ENCODE peak calls at places on chromosomes 7 and 10, in seven cellular contexts. U is MM.1S, M is AG09309, H is colonic mucosa, V is adrenal gland, D is cardiac muscle cell, I is astrocyte of the cerebellum. P is an unnamed sample.
A peak's percentile ranks its signal among the peaks of the same experiment; 100 is the strongest.

GRCh38 chr7:114715907-114716306 is 206.0 kb upstream of the MDFIC start:
- DNase-seq in I (no peak), V (no peak), D (peak; percentile 6), U (no peak), M (no peak), H (no peak), P (no peak)

GRCh38 chr10:124990671-124991625 is 49.0 kb downstream of the ZRANB1 start:
- DNase-seq in U (no peak), V (no peak), M (no peak), I (no peak), H (no peak), D (no peak), P (no peak)

GRCh38 chr7:35424869-35425495 is 171.1 kb upstream of the TBX20 start:
- DNase-seq in M (peak; percentile 1), D (peak; percentile 73), V (peak; percentile 72), H (peak; percentile 34), U (peak; percentile 67), I (peak; percentile 29), P (peak; percentile 71)

GRCh38 chr7:155577509-155577905 is 31.1 kb upstream of the CNPY1 start:
- DNase-seq in U (no peak), M (no peak), D (no peak), H (no peak), V (no peak), I (no peak), P (no peak)

GRCh38 chr10:27995311-27995710 is 3.6 kb downstream of the ODAD2 start:
- DNase-seq in D (no peak), M (no peak), V (no peak), H (no peak), I (no peak), U (no peak), P (no peak)

GRCh38 chr10:34254596-34254995 is 560.5 kb downstream of the PARD3 start:
- DNase-seq in M (no peak), D (peak; percentile 64), H (peak; percentile 50), V (no peak), I (peak; percentile 27), U (no peak), P (no peak)

GRCh38 chr7:2934211-2934731 is 90.2 kb upstream of the GNA12 start:
- DNase-seq in M (peak; percentile 8), D (peak; percentile 64), U (no peak), H (no peak), V (no peak), I (no peak), P (no peak)

GRCh38 chr7:45048748-45049147 is 40.0 kb downstream of the NACAD start:
- DNase-seq in I (no peak), M (no peak), V (no peak), D (no peak), H (no peak), U (no peak), P (no peak)

GRCh38 chr7:149625339-149625946 is 127.8 kb upstream of the ZNF746 start:
- DNase-seq in H (peak; percentile 67), D (peak; percentile 77), U (peak; percentile 65), I (peak; percentile 15), V (peak; percentile 65), M (no peak), P (peak; percentile 58)

GRCh38 chr10:130422366-130423324 is 286.5 kb downstream of the GLRX3 start:
- DNase-seq in D (no peak), V (no peak), H (no peak), I (no peak), M (no peak), U (no peak), P (no peak)

GRCh38 chr7:151869457-151869856 is 7.5 kb downstream of the PRKAG2 start:
- DNase-seq in U (no peak), V (no peak), H (no peak), D (no peak), M (no peak), I (no peak), P (no peak)

GRCh38 chr10:61836888-61837747 is 64.4 kb upstream of the ARID5B start:
- DNase-seq in H (no peak), V (no peak), U (no peak), D (peak; percentile 62), I (peak; percentile 82), M (no peak), P (no peak)

GRCh38 chr7:151857866-151858440 is 19.0 kb downstream of the PRKAG2 start:
- DNase-seq in M (no peak), H (no peak), I (no peak), V (no peak), U (no peak), D (no peak), P (no peak)

GRCh38 chr7:25758559-25758958 is 393.4 kb upstream of the NFE2L3 start:
- DNase-seq in M (no peak), V (no peak), H (no peak), D (no peak), I (no peak), U (no peak), P (no peak)

GRCh38 chr10:103986360-103986759 is 19.4 kb downstream of the SLK start:
- DNase-seq in D (no peak), U (no peak), V (no peak), I (no peak), H (no peak), M (no peak), P (no peak)

DNA sequence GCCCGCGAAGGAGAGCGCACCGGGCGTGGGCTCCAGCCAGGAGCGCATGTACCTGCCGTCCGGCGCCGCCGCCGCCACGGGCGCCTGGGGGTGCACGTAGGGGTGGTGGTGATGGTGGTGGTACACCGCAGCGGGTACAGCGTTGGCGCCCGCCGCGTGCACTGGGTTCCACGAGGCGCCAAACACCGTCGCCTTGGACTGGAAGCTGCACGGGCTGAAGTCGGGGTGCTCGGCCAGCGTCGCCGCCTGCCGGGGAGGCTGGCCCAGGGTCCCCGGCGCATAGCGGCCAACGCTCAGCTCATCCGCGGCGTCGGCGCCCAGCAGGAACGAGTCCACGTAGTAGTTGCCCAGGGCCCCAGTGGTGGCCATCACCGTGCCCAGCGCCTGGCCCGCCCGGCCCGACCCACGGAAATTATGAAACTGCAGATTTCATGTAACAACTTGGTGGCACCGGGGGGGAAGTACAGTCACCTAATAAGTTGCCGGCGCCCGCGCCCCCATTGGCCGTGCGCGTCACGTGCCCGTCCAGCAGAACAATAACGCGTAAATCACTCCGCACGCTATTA is at the start of gene HOXA9:
- DNase-seq in D (no peak), H (peak; percentile 90), U (no peak), M (no peak), V (peak; percentile 91), I (no peak), P (no peak)
- TF ChIP-seq CTCF in D (no peak), H (no peak), U (no peak), M (no peak), V (no peak), I (no peak), P (no peak)

GRCh38 chr10:117552156-117552620 is 9.6 kb downstream of the EMX2 start:
- DNase-seq in D (no peak), V (no peak), M (no peak), H (no peak), U (no peak), I (no peak), P (peak; percentile 26)

GRCh38 chr10:117552759-117553158 is 10.2 kb downstream of the EMX2 start:
- DNase-seq in D (no peak), I (no peak), H (no peak), U (no peak), V (no peak), M (no peak), P (no peak)

GRCh38 chr10:117553815-117554172 is 11.2 kb downstream of the EMX2 start:
- DNase-seq in U (no peak), D (no peak), H (no peak), I (no peak), V (no peak), M (no peak), P (no peak)

GRCh38 chr10:117554371-117554770 is 11.8 kb downstream of the EMX2 start:
- DNase-seq in I (no peak), D (no peak), U (no peak), M (no peak), H (no peak), V (no peak), P (no peak)

DNA sequence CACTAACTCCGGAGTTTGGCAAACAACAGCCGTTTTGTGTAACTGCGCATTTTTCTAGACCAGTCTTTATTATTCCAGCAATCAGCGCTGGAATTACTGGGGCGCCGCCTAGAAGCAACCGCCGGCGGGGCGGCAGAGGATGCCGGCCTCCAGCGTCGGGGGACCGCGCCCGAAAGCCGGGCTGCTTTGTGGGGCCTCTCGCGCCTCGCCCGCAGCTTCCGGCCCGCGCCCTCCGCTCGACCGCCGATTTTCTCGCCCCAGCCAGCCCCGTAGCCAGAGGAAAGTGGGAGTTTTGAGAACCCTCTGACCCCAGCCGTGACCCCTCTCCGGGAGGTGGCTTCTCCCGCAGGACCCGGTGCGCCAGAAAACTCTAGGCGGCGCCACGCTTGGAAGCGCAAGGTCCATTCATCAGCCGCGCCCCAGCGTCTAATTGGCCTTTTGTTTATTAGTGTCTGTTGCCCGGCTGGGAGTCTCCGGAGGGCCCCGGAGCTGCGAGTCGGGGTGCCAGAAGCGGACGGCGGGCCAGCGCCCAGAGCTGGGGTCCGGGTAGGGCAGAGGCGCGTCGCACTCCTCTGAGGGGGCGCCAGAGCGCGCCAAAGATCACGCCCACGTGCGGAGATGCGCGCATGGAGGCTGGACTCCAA is 10.7 kb downstream of the EMX2 start:
- DNase-seq in V (no peak), D (no peak), H (no peak), M (no peak), I (no peak), U (no peak), P (peak; percentile 20)
- TF ChIP-seq CTCF in V (no peak), D (no peak), H (no peak), M (no peak), I (no peak), U (no peak), P (no peak)

GRCh38 chr7:94286111-94286510 is 108.6 kb upstream of the COL1A2 start:
- DNase-seq in H (no peak), V (no peak), D (peak; percentile 76), U (no peak), I (no peak), M (no peak), P (no peak)

GRCh38 chr7:94294471-94295131 is 100.1 kb upstream of the COL1A2 start:
- DNase-seq in U (no peak), I (no peak), M (no peak), H (no peak), D (no peak), V (no peak), P (no peak)

GRCh38 chr7:94288091-94288490 is 106.6 kb upstream of the COL1A2 start:
- DNase-seq in M (no peak), V (no peak), U (no peak), I (no peak), H (no peak), D (no peak), P (no peak)

GRCh38 chr7:94284120-94284519 is 110.6 kb upstream of the COL1A2 start:
- DNase-seq in H (no peak), M (no peak), I (no peak), D (peak; percentile 62), U (no peak), V (no peak), P (no peak)

DNA sequence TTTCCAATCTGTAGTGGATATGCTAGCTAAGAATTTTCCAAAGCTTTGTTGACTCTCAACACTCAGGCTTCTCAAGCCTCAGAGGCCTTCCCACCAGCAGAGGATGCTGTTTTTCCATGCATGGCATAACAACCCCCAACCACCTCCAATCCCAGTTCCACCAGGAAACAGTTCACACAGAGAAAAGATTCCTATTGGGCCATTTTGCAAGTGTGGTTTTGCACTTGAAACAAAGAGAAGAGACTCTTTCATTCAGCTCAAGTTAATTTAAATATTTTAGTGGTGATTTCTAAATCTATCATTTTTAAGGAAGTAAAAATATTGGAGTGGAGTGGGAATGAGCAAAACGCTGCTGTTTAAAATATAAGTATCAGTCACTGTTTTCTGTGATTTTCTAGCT is 105.6 kb upstream of the COL1A2 start:
- DNase-seq in V (peak; percentile 82), M (peak; percentile 73), U (peak; percentile 8), H (peak; percentile 48), I (peak; percentile 87), D (peak; percentile 94), P (peak; percentile 64)
- TF ChIP-seq CTCF in V (peak; percentile 93), M (peak; percentile 100), U (peak; percentile 38), H (peak; percentile 55), I (peak; percentile 100), D (peak; percentile 100), P (peak; percentile 63)

GRCh38 chr7:96548664-96549063 is 161.0 kb downstream of the SEM1 start:
- DNase-seq in D (no peak), M (no peak), V (no peak), H (no peak), U (no peak), I (no peak), P (no peak)
- TF ChIP-seq CTCF in D (no peak), M (no peak), V (no peak), H (no peak), U (no peak), I (no peak), P (no peak)